ENCODE peak calls at places on chromosomes 12 and 14, in five cellular contexts. F, E, P, I and B are unnamed samples.

GRCh38 chr12:25552681-25553080 is 402 bp downstream of the LMNTD1 start:
- DNase-seq in I (peak; percentile 88), F (no peak), E (peak; percentile 77), P (peak; percentile 45), B (no peak)

GRCh38 chr12:31234053-31234835 is 91.7 kb downstream of the SINHCAF start:
- DNase-seq in P (no peak), I (no peak), F (no peak), E (no peak), B (no peak)

GRCh38 chr14:69708586-69709169 is 58.3 kb upstream of the SRSF5 start:
- DNase-seq in P (no peak), F (peak; percentile 75), E (no peak), I (peak; percentile 36), B (no peak)

GRCh38 chr14:22814945-22815713 is at the start of gene SLC7A7:
- DNase-seq in I (peak; percentile 49), E (peak; percentile 22), F (no peak), P (no peak), B (no peak)

GRCh38 chr12:122035292-122035691 is 13.6 kb downstream of the BCL7A start:
- DNase-seq in F (no peak), P (no peak), I (no peak), E (no peak), B (no peak)

GRCh38 chr14:23008836-23009235 is 1.1 kb downstream of the C14orf93 start:
- DNase-seq in E (no peak), P (no peak), I (no peak), F (no peak), B (no peak)

GRCh38 chr12:109358154-109358869 is 10.6 kb downstream of the MYO1H start:
- DNase-seq in F (no peak), I (no peak), E (peak; percentile 40), P (no peak), B (peak; percentile 17)

GRCh38 chr14:91227183-91227628 is 17.3 kb downstream of the GPR68 start:
- DNase-seq in F (no peak), I (no peak), E (no peak), P (no peak), B (no peak)

GRCh38 chr14:95426116-95426475 is 90.4 kb downstream of the SYNE3 start:
- DNase-seq in E (no peak), I (no peak), F (no peak), P (no peak), B (no peak)

GRCh38 chr14:95421741-95422140 is 94.7 kb downstream of the SYNE3 start:
- DNase-seq in E (no peak), I (no peak), P (no peak), F (no peak), B (no peak)

GRCh38 chr14:95424533-95424932 is 91.9 kb downstream of the SYNE3 start:
- DNase-seq in P (no peak), E (peak; percentile 68), I (peak; percentile 70), F (no peak), B (no peak)

GRCh38 chr14:95428557-95428956 is 87.9 kb downstream of the SYNE3 start:
- DNase-seq in F (no peak), I (no peak), E (no peak), P (no peak), B (no peak)

GRCh38 chr14:95425369-95426115 is 90.9 kb downstream of the SYNE3 start:
- DNase-seq in I (no peak), E (no peak), F (no peak), P (no peak), B (no peak)
- H3K4me3 ChIP-seq in I (no peak overlapping the region), E (no peak overlapping the region), F (no peak overlapping the region), P (no peak overlapping the region), B (no peak overlapping the region)

DNA sequence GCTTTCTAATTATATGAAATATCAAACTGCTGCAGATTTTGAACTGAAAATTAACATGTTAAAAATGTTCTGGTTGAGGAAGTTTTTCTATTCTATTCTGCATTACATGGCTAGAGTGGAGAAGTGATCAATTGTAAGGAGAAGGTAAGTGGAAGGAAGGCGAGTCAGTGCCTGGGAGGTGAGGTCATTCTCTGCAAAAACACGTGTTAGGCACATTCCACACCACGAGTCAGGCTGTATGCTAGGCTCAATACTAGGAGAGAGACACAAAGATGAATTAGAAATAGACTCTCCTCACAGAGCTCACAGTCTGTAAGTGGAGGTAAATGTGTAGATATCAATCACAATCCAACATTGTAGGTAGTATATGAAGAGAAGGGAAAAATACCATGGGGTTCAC is 194.1 kb downstream of the NOVA1 start:
- DNase-seq in E (peak; percentile 9), P (no peak), I (peak; percentile 42), F (no peak), B (no peak)
- TF ChIP-seq CTCF in E (no peak), P (no peak), I (no peak), F (no peak), B (no peak)

GRCh38 chr14:55094630-55095157 is 34.4 kb upstream of the LGALS3 start:
- DNase-seq in F (no peak), E (peak; percentile 64), I (peak; percentile 67), P (peak; percentile 23), B (no peak)
- H3K4me3 ChIP-seq in F (no peak overlapping the region), E (no peak overlapping the region), I (no peak overlapping the region), P (no peak overlapping the region), B (no peak overlapping the region)

GRCh38 chr14:74546416-74546815 is 52.9 kb downstream of the ISCA2 start:
- DNase-seq in F (no peak), P (no peak), I (no peak), E (no peak), B (no peak)

GRCh38 chr14:74543771-74544170 is 50.2 kb downstream of the ISCA2 start:
- DNase-seq in I (no peak), F (no peak), E (no peak), P (no peak), B (no peak)

GRCh38 chr14:74542056-74542685 is 48.6 kb downstream of the ISCA2 start:
- DNase-seq in E (no peak), F (no peak), P (no peak), I (no peak), B (no peak)

GRCh38 chr14:74547331-74547927 is 53.9 kb downstream of the ISCA2 start:
- DNase-seq in I (no peak), F (no peak), E (no peak), P (no peak), B (no peak)

GRCh38 chr14:74545386-74545785 is 51.8 kb downstream of the ISCA2 start:
- DNase-seq in E (no peak), I (no peak), F (no peak), P (no peak), B (no peak)
- TF ChIP-seq CTCF in E (no peak), I (no peak), F (no peak), P (no peak), B (no peak)

DNA sequence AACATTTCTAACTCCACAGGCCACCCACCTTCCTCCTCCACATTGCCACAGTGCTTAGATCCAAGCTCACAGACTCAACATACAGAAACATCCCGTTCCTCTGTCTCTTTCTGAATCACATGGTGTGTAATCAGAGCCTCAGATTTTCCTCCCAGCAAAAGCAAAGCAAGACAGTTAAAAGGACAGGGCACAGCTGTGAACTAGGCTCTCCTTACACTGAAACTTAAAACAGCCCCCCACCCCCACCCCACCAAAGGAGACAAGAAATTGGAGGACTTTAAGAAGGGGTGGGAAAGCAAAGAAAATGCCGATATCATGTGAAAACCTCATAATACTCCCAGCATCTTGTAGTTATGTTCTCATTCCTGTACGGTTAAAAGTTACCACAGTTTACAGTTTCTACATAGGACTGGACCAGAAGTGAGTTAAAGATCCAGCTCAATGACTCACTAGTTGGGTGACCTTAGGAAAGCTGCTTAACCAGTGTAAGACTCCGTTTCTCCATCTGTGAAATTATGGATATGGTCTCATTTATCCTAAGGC is 4.8 kb downstream of the YBX3 start:
- DNase-seq in P (peak; percentile 68), E (peak; percentile 81), F (no peak), I (peak; percentile 78), B (no peak)
- H3K4me3 ChIP-seq in P (peak overlapping the region; percentile 45), E (no peak overlapping the region), F (no peak overlapping the region), I (peak overlapping the region; percentile 40), B (no peak overlapping the region)